ENCODE peak calls at places on chromosome 11, in seven cellular contexts. U is activated T-cell treated with anti-CD3 and anti-CD28 coated beads for 48 hours; O is heart right ventricle; B is naive thymus-derived CD4-positive, alpha-beta T cell; T is transverse colon; X is adrenal gland; D is amniotic stem cell. K is an unnamed sample.
A peak's percentile ranks its signal among the peaks of the same experiment; 100 is the strongest.

GRCh38 chr11:35792148-35792845 is 129.7 kb downstream of the TRIM44 start:
- DNase-seq in U (no peak), O (no peak), B (no peak), T (no peak), X (peak; percentile 53), D (no peak), K (no peak)

GRCh38 chr11:67282155-67282875 is 6.8 kb upstream of the ANKRD13D start:
- DNase-seq in U (no peak), O (no peak), B (no peak), T (peak; percentile 6), X (no peak), D (no peak), K (no peak)

GRCh38 chr11:67632175-67632981 is 2.6 kb upstream of the NUDT8 start:
- DNase-seq in U (no peak), O (no peak), B (no peak), T (peak; percentile 80), X (peak; percentile 43), D (no peak), K (no peak)

GRCh38 chr11:30895046-30895445 is 308.9 kb upstream of the MPPED2 start:
- DNase-seq in U (no peak), O (no peak), B (no peak), T (no peak), X (no peak), D (no peak), K (no peak)

GRCh38 chr11:1936781-1937615 is 10.1 kb upstream of the MRPL23 start:
- DNase-seq in U (no peak), O (no peak), B (no peak), T (no peak), X (no peak), D (no peak), K (no peak)

GRCh38 chr11:64074239-64074638 is 38.5 kb downstream of the FLRT1 start:
- DNase-seq in U (no peak), O (no peak), B (no peak), T (no peak), X (no peak), D (no peak), K (no peak)

GRCh38 chr11:8250981-8251620 is 12.6 kb downstream of the LMO1 start:
- DNase-seq in U (no peak), O (no peak), B (no peak), T (peak; percentile 3), X (no peak), D (no peak), K (no peak)

GRCh38 chr11:86990520-86990919 is 35.3 kb upstream of the FZD4 start:
- DNase-seq in U (no peak), O (no peak), B (no peak), T (no peak), X (no peak), D (no peak), K (peak; percentile 66)

GRCh38 chr11:70715166-70715565 is 316.8 kb downstream of the CTTN start:
- DNase-seq in U (no peak), O (no peak), B (no peak), T (no peak), X (no peak), D (no peak), K (no peak)

GRCh38 chr11:116185551-116185950 is 587.2 kb downstream of the BUD13 start:
- DNase-seq in U (no peak), O (no peak), B (no peak), T (no peak), X (no peak), D (no peak), K (no peak)

GRCh38 chr11:105367129-105367528 is 227.6 kb upstream of the CARD18 start:
- DNase-seq in U (no peak), O (no peak), B (no peak), T (no peak), X (no peak), D (no peak), K (peak; percentile 2)

GRCh38 chr11:115391598-115391997 is 112.6 kb downstream of the CADM1 start:
- DNase-seq in U (no peak), O (no peak), B (no peak), T (no peak), X (no peak), D (no peak), K (no peak)

GRCh38 chr11:2949920-2950319 is 20.7 kb upstream of the PHLDA2 start:
- DNase-seq in U (no peak), O (no peak), B (no peak), T (no peak), X (no peak), D (no peak), K (no peak)

GRCh38 chr11:117490019-117490679 is 162.5 kb downstream of the CEP164 start:
- DNase-seq in U (no peak), O (no peak), B (no peak), T (no peak), X (no peak), D (no peak), K (no peak)

GRCh38 chr11:1302461-1303073 is 6.9 kb downstream of the TOLLIP start:
- DNase-seq in U (no peak), O (no peak), B (no peak), T (no peak), X (no peak), D (no peak), K (no peak)

GRCh38 chr11:128266893-128267292 is 320.5 kb downstream of the ETS1 start:
- DNase-seq in U (no peak), O (no peak), B (no peak), T (no peak), X (no peak), D (no peak), K (no peak)

GRCh38 chr11:12547953-12548650 is 126.1 kb upstream of the TEAD1 start:
- DNase-seq in U (no peak), O (peak; percentile 54), B (no peak), T (no peak), X (peak; percentile 52), D (no peak), K (no peak)

GRCh38 chr11:85464283-85464682 is 162.9 kb downstream of the DLG2 start:
- DNase-seq in U (no peak), O (no peak), B (no peak), T (no peak), X (no peak), D (no peak), K (no peak)